ENCODE peak calls at places on chromosome 9, in six cellular contexts. G is suprapubic skin, M is GM06990, E is ovary, F is mesothelial cell of epicardium, L is fibroblast of pulmonary artery. T is an unnamed sample.
A peak's percentile ranks its signal among the peaks of the same experiment; 100 is the strongest.

GRCh38 chr9:93126825-93127368 is 7.2 kb downstream of the NINJ1 start:
- DNase-seq in G (peak; percentile 77), M (no peak), E (no peak), F (no peak), L (no peak), T (no peak)

GRCh38 chr9:38339496-38339895 is 53.0 kb upstream of the ALDH1B1 start:
- DNase-seq in G (no peak), M (no peak), E (no peak), F (no peak), L (peak; percentile 44), T (no peak)

GRCh38 chr9:20808002-20808401 is 123.9 kb downstream of the FOCAD start:
- DNase-seq in G (no peak), M (no peak), E (no peak), F (no peak), L (no peak), T (no peak)

GRCh38 chr9:106019702-106020101 is 325.4 kb downstream of the TMEM38B start:
- DNase-seq in G (no peak), M (no peak), E (no peak), F (no peak), L (no peak), T (no peak)

GRCh38 chr9:133577463-133578112 is 31.6 kb downstream of the FAM163B start:
- DNase-seq in G (no peak), M (no peak), E (no peak), F (no peak), L (no peak), T (no peak)

GRCh38 chr9:33946779-33947535 is 101.7 kb downstream of the UBAP2 start:
- DNase-seq in G (no peak), M (no peak), E (no peak), F (no peak), L (peak; percentile 94), T (no peak)

GRCh38 chr9:137547687-137548543 is 2.3 kb downstream of the PNPLA7 start:
- DNase-seq in G (no peak), M (no peak), E (no peak), F (no peak), L (no peak), T (no peak)

GRCh38 chr9:83588256-83588655 is 34.7 kb upstream of the IDNK start:
- DNase-seq in G (no peak), M (no peak), E (no peak), F (no peak), L (no peak), T (no peak)

GRCh38 chr9:98607787-98608186 is 100.9 kb downstream of the GABBR2 start:
- DNase-seq in G (no peak), M (no peak), E (no peak), F (no peak), L (peak; percentile 94), T (no peak)

GRCh38 chr9:100322954-100323536 is 29.7 kb downstream of the TEX10 start:
- DNase-seq in G (no peak), M (no peak), E (no peak), F (no peak), L (peak; percentile 65), T (no peak)

GRCh38 chr9:8876303-8876702 is 1076.7 kb upstream of the DMAC1 start:
- DNase-seq in G (no peak), M (no peak), E (no peak), F (no peak), L (no peak), T (no peak)

GRCh38 chr9:93259490-93260289 is 75.8 kb downstream of the WNK2 start:
- DNase-seq in G (no peak), M (no peak), E (no peak), F (no peak), L (no peak), T (no peak)

GRCh38 chr9:109452761-109453160 is 45.3 kb downstream of the PTPN3 start:
- DNase-seq in G (no peak), M (no peak), E (no peak), F (no peak), L (peak; percentile 87), T (no peak)

GRCh38 chr9:128714586-128715435 is 9.1 kb downstream of the ZDHHC12 start:
- DNase-seq in G (peak; percentile 55), M (no peak), E (no peak), F (no peak), L (no peak), T (no peak)

GRCh38 chr9:114731701-114732100 is 49.7 kb upstream of the TEX48 start:
- DNase-seq in G (no peak), M (no peak), E (no peak), F (no peak), L (no peak), T (no peak)

GRCh38 chr9:8074645-8075044 is 275.1 kb upstream of the DMAC1 start:
- DNase-seq in G (no peak), M (no peak), E (no peak), F (no peak), L (no peak), T (no peak)

GRCh38 chr9:119961774-119962408 is 592.7 kb upstream of the BRINP1 start:
- DNase-seq in G (no peak), M (peak; percentile 20), E (no peak), F (peak; percentile 49), L (peak; percentile 40), T (no peak)

GRCh38 chr9:131678499-131679111 is 61.3 kb downstream of the RAPGEF1 start:
- DNase-seq in G (peak; percentile 85), M (peak; percentile 79), E (peak; percentile 45), F (no peak), L (peak; percentile 89), T (peak; percentile 76)

GRCh38 chr9:85053206-85053605 is 383.7 kb downstream of the NTRK2 start:
- DNase-seq in G (no peak), M (no peak), E (no peak), F (no peak), L (no peak), T (no peak)

GRCh38 chr9:95764490-95764889 is 111.0 kb upstream of the ERCC6L2 start:
- DNase-seq in G (no peak), M (no peak), E (no peak), F (no peak), L (no peak), T (no peak)

GRCh38 chr9:133372144-133372543 is 3.7 kb downstream of the SURF4 start:
- DNase-seq in G (no peak), M (no peak), E (no peak), F (no peak), L (no peak), T (no peak)

GRCh38 chr9:98383758-98384157 is 128.3 kb upstream of the TBC1D2 start:
- DNase-seq in G (no peak), M (no peak), E (no peak), F (no peak), L (peak; percentile 39), T (no peak)

GRCh38 chr9:124392254-124392653 is 23.0 kb downstream of the PSMB7 start:
- DNase-seq in G (no peak), M (no peak), E (no peak), F (no peak), L (no peak), T (no peak)

GRCh38 chr9:124390812-124391658 is 24.2 kb downstream of the PSMB7 start:
- DNase-seq in G (no peak), M (no peak), E (no peak), F (no peak), L (peak; percentile 22), T (no peak)

GRCh38 chr9:124394596-124394995 is 20.6 kb downstream of the PSMB7 start:
- DNase-seq in G (no peak), M (no peak), E (no peak), F (no peak), L (no peak), T (no peak)

GRCh38 chr9:124394167-124394566 is 21.1 kb downstream of the PSMB7 start:
- DNase-seq in G (no peak), M (no peak), E (no peak), F (no peak), L (no peak), T (no peak)

DNA sequence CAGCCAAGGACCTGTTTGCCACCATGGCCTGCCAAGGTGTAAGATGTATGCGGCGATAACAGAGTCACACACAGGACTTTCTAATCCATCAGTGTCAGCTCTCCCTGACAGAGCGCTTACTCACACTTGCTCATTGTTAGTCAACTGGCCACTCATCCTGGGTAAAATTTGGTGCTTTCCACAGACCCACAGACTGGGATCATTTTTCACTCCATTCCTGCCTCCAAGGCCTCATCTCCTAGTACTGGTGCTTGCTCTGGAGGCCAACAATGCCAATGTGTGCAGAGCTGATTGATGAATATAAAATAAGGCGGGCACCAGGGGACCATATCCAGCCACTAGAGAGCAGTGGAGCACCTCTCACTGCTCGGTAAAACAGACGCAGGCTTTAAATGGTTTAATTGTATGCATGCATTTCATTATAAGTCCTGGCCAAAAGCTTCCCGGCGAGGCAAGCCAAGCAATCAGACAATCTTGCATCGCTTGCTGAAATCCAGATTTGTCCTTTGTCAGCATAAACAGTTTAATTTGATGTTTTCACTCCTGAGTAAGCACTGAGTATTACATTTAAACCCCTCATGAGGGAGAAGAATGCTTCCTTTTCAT is 22.3 kb downstream of the PSMB7 start:
- DNase-seq in G (no peak), M (no peak), E (no peak), F (no peak), L (peak; percentile 69), T (no peak)
- TF ChIP-seq CTCF in G (peak; percentile 30), M (peak; percentile 33), E (no peak), F (no peak), L (peak; percentile 67), T (no peak)

DNA sequence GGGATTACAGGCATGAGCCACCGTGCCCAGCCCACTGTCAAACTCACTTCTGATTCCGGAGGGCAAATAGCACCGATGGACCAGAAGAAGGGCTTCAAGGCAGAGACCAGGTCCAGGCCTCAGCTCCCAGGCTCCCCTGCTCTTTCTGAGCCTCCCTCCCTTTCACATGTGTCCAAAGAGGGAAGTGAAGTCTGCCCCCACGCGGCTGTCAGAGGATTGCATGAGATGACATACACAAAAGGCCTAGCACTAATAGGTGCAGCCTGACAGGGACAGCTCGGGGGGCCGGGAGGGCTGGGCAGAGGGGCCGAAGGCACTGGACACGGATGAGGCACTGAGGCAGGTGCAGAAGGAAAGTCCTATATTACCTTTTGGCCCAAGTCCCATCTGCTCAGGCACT is 16.1 kb downstream of the FBP1 start:
- DNase-seq in G (no peak), M (peak; percentile 25), E (no peak), F (no peak), L (peak; percentile 28), T (no peak)
- TF ChIP-seq CTCF in G (no peak), M (peak; percentile 78), E (no peak), F (no peak), L (peak; percentile 36), T (no peak)

GRCh38 chr9:69193685-69194032 is 19.6 kb downstream of the TJP2 start:
- DNase-seq in G (no peak), M (no peak), E (no peak), F (no peak), L (no peak), T (no peak)
- TF ChIP-seq CTCF in G (no peak), M (no peak), E (no peak), F (no peak), L (no peak), T (no peak)

DNA sequence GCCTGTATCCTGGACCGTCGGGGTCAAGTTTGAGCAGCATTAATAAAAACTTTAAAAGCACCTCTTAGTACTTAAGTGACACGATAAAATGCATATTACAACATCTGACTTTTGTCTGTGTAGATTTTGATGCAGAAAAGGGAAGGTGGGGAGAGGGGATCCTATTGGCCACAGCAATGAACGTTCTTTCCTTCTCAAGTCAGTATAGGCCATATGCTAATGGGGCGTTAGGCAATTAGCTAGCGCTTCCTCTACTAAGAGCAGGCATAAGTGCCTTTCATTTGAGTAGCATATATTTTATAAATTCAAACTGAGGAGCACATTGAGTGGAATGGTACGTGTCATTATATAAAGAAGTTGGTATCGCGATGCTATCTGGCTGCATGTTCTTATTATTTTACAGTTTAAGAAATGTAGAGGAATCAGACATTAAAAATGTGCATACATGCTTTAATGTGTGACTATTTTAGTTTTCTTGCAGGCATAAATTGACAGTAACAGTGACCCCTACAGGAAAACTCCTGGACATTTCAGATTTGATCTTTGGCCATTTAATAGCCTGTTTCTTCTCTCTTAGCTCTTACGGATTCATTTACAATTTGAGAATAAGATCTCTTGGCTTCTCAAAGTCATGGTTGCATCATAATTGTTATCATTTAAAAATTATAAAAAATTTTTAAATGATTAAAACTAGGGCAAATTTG is 1.1 kb upstream of the GNA14 start:
- DNase-seq in G (no peak), M (no peak), E (no peak), F (no peak), L (peak; percentile 71), T (no peak)
- TF ChIP-seq CTCF in G (peak; percentile 9), M (no peak), E (no peak), F (no peak), L (peak; percentile 54), T (no peak)

T was measured in CD4-positive, alpha-beta T cell.